ENCODE peak calls at places on chromosome 1, in four cellular contexts. U, V, Z and I are unnamed samples.

GRCh38 chr1:109040627-109041613 is 982 bp downstream of the WDR47 start:
- DNase-seq in U (peak; percentile 28), Z (no peak), V (peak; percentile 39), I (peak; percentile 27)

GRCh38 chr1:38533772-38534472 is 325.6 kb downstream of the RRAGC start:
- DNase-seq in V (peak; percentile 68), Z (no peak), U (no peak), I (no peak)

GRCh38 chr1:206797534-206798383 is 25.5 kb upstream of the IL10 start:
- DNase-seq in V (peak; percentile 71), U (no peak), Z (no peak), I (no peak)

GRCh38 chr1:70361727-70362413 is 7.3 kb upstream of the ANKRD13C start:
- DNase-seq in V (no peak), U (no peak), Z (no peak), I (no peak)

GRCh38 chr1:50103615-50104081 is 5.1 kb upstream of the ELAVL4 start:
- DNase-seq in V (no peak), Z (no peak), U (no peak), I (no peak)

GRCh38 chr1:210944255-210944654 is 189.7 kb downstream of the KCNH1 start:
- DNase-seq in Z (no peak), V (no peak), U (no peak), I (no peak)

GRCh38 chr1:226798427-226799411 is 59.6 kb upstream of the ITPKB start:
- DNase-seq in Z (peak; percentile 47), V (peak; percentile 84), U (no peak), I (peak; percentile 47)

GRCh38 chr1:154768456-154769125 is 101.5 kb downstream of the KCNN3 start:
- DNase-seq in V (no peak), Z (no peak), U (no peak), I (no peak)

GRCh38 chr1:163395767-163396166 is 74.0 kb downstream of the NUF2 start:
- DNase-seq in V (no peak), Z (no peak), U (no peak), I (no peak)
- TF ChIP-seq SPI1 in V (no peak), Z (no peak), U (peak; percentile 5), I (no peak)

GRCh38 chr1:43531453-43531905 is 796 bp downstream of the PTPRF start:
- DNase-seq in Z (no peak), V (no peak), U (no peak), I (peak; percentile 44)
- TF ChIP-seq SPI1 in Z (no peak), V (no peak), U (no peak), I (no peak)

GRCh38 chr1:243364866-243365265 is 109.0 kb downstream of the SDCCAG8 start:
- DNase-seq in Z (no peak), U (no peak), V (no peak), I (no peak)
- TF ChIP-seq SPI1 in Z (no peak), U (no peak), V (no peak), I (no peak)

DNA sequence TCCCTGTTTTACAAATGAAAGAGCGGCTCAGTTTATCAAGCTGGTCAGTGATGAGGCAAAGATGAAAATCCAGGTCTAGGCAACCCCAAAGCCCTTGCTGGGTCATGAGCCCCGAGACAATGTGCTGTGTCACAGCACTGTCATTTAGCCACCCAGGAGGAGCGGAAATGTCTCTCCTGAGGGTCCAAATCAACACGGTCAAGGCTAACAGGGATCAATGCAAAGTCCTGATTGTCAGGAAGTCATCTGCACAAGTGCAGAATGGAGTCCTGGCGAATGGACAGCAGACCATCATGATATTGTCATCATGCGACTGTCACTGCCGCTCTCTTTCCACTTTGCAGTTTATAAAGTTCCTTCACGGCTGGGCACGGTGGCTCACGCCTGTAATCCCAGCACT is 30.2 kb downstream of the NCMAP start:
- DNase-seq in V (peak; percentile 45), Z (no peak), U (no peak), I (no peak)
- TF ChIP-seq SPI1 in V (no peak), Z (no peak), U (no peak), I (no peak)

GRCh38 chr1:33151115-33151514 is 30.7 kb downstream of the TRIM62 start:
- DNase-seq in Z (no peak), V (no peak), U (no peak), I (no peak)

GRCh38 chr1:33150522-33150921 is 31.3 kb downstream of the TRIM62 start:
- DNase-seq in U (no peak), Z (no peak), V (no peak), I (no peak)

GRCh38 chr1:33155877-33156538 is 25.8 kb downstream of the TRIM62 start:
- DNase-seq in V (no peak), U (no peak), Z (no peak), I (no peak)

GRCh38 chr1:33153650-33154049 is 28.2 kb downstream of the TRIM62 start:
- DNase-seq in V (no peak), U (no peak), Z (no peak), I (no peak)

DNA sequence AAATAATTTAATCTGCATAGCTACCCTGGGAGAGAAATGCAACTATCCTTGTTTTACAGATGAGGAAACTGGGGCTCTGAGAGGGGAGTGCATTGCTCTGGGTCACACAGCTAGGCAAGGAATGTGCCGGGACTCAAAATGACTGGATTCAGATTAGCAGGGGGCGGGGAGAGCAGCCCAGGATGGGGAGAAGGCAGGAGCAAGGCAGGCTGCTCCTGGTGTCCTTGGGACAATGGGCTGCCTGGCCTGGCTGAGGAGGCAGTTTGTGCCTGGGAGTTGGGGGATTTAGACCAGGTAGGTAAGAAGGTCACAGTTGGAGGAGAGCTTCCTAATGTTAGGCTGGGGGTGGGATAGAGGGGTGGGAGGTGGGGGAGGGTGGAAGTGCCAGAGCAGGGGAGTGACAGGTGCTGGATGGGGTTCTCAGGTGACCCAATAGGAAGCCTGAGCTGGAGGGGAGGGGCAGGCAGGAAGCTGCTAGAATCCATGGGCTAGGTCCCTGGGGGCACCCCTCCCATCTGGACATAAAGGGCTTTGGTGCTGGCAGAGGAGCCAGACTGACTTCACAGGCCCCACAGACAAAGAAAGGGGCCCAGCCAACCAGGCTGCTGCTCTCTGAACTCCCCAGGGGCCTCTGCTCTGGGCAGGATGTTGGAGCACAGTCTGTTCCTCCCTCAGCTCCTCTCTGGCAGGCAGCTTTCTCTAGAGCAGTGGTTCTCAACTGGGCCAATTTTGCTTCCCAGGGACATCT is 29.0 kb downstream of the TRIM62 start:
- DNase-seq in U (no peak), Z (no peak), V (no peak), I (no peak)
- TF ChIP-seq SPI1 in U (no peak), Z (no peak), V (no peak), I (no peak)

GRCh38 chr1:26754086-26754874 is 33.5 kb upstream of the PIGV start:
- DNase-seq in U (no peak), Z (no peak), V (no peak), I (no peak)
- TF ChIP-seq SPI1 in U (no peak), Z (no peak), V (no peak), I (no peak)

GRCh38 chr1:34400690-34401089 is 224.0 kb downstream of the C1orf94 start:
- DNase-seq in V (no peak), U (no peak), Z (no peak), I (no peak)

GRCh38 chr1:34398916-34399275 is 222.2 kb downstream of the C1orf94 start:
- DNase-seq in U (no peak), V (peak; percentile 11), Z (no peak), I (no peak)

GRCh38 chr1:34396042-34396441 is 219.3 kb downstream of the C1orf94 start:
- DNase-seq in U (no peak), V (no peak), Z (no peak), I (no peak)

GRCh38 chr1:34403156-34403555 is 226.4 kb downstream of the C1orf94 start:
- DNase-seq in Z (no peak), U (no peak), V (no peak), I (no peak)

DNA sequence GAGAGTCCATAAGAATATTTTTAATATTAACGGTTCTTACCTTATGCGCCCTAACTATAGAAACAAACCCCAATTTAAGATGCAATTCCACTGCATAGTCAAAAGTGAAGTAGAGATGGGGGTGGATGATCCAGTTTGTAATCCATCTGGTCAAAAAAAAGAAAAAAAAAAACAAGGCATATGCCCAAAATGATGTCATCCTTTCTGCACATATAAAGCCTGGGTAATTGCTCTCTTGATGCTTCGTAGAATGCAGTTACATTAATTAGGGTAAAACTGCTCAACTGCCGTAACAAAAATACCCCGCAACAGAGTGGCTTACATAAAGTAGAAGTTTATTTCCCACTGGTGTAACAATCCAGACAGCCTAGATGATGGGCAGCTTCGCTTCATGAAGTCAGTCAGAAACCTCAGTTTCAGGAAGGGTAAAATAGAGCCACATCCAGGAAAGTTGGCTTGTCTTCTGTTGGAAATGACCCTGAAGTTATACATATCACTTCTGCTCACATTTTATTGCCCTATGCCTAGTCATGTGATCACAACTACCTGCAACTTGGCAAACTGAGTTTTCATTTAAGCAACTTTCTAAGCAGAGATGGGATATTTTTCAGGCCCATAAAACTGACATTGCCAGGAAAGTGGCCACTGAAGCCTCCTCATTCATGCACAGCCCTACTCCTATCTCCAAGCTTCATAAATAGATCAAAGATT is 221.7 kb downstream of the C1orf94 start:
- DNase-seq in Z (no peak), U (no peak), V (no peak), I (no peak)
- TF ChIP-seq SPI1 in Z (no peak), U (no peak), V (no peak), I (no peak)

GRCh38 chr1:21262282-21263051 is 27.8 kb downstream of the ECE1 start:
- DNase-seq in U (no peak), V (peak; percentile 56), Z (no peak), I (no peak)
- TF ChIP-seq SPI1 in U (no peak), V (peak; percentile 57), Z (no peak), I (no peak)

DNA sequence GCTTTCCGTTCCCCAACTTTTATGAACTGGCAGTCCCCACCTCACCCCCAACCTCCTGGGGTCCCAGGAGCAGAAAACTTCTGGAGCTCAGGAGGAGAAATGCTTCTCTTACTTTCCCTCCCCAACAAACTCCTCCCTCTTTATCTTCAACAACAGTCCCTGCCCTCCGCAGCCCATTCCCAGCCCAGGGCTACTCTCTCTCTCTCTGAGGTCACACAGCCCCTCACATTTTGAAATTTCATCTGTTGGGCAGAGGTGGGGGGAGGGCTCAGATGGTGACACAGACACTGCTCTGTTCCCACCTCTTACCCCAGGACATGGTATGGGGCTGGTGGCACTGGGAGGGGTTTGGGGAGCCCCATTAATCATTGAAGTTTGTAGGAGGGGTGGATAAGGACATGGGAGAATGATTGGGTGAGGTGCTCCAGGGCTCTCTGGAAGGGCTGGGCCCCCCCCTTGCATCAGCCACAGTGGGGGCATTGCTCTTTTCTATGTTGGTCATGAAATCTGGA is 6.0 kb downstream of the PIK3CD start:
- DNase-seq in U (no peak), V (peak; percentile 85), Z (no peak), I (no peak)
- TF ChIP-seq SPI1 in U (no peak), V (no peak), Z (no peak), I (no peak)

DNA sequence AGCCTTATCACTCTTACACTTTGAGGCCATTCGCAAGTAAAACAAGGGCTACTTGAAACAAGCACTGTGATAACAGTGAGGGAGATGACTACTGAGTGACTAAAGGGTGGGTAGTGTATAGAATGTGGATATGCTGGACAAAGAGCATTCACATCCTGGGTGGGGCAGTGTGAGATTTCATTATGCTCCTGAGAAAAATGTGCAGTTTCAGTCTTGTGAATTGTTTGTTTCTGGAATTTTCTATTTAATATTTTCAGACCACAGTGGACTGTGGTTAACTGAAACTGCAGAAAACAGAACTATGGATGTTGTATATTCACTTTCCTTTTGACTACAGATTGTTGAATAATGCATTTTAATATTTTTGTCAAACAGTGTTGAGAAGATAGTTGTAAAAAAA is 25.1 kb upstream of the B3GALT2 start:
- DNase-seq in Z (peak; percentile 19), V (no peak), U (no peak), I (no peak)
- TF ChIP-seq SPI1 in Z (no peak), V (no peak), U (no peak), I (no peak)